ENCODE peak calls at places on chromosomes 7 and 10, in four cellular contexts. X, L, I and Q are unnamed samples.

GRCh38 chr7:50092579-50093411 is at the start of gene ZPBP:
- DNase-seq in X (peak), L (peak), I (no peak), Q (no peak)

GRCh38 chr10:29692121-29692539 is 57.4 kb upstream of the SVIL start:
- DNase-seq in X (no peak), L (peak), I (no peak), Q (peak)

GRCh38 chr7:134101716-134102115 is 25.4 kb upstream of the LRGUK start:
- DNase-seq in X (no peak), L (no peak), I (no peak), Q (no peak)

GRCh38 chr10:70063418-70064098 is 10.9 kb downstream of the MACROH2A2 start:
- DNase-seq in X (no peak), L (no peak), I (no peak), Q (no peak)

GRCh38 chr10:132274581-132274980 is 33.2 kb downstream of the STK32C start:
- DNase-seq in X (no peak), L (no peak), I (no peak), Q (no peak)

GRCh38 chr7:36280840-36281812 is 108.5 kb upstream of the ANLN start:
- DNase-seq in X (peak), L (peak), I (peak), Q (peak)

GRCh38 chr7:35253680-35254495 is at the start of gene TBX20:
- DNase-seq in X (peak), L (peak), I (no peak), Q (no peak)

GRCh38 chr7:133682364-133683181 is 429.7 kb downstream of the EXOC4 start:
- DNase-seq in X (no peak), L (no peak), I (no peak), Q (no peak)

GRCh38 chr7:66206116-66206908 is 1.2 kb downstream of the TPST1 start:
- DNase-seq in X (no peak), L (no peak), I (no peak), Q (no peak)

GRCh38 chr10:102470579-102471546 is 19.5 kb upstream of the C10orf95 start:
- DNase-seq in X (no peak), L (no peak), I (no peak), Q (no peak)

GRCh38 chr10:48206470-48207250 is 67.8 kb downstream of the FRMPD2 start:
- DNase-seq in X (no peak), L (no peak), I (peak), Q (no peak)

GRCh38 chr7:97731736-97732370 is at the start of gene TAC1:
- DNase-seq in X (no peak), L (no peak), I (no peak), Q (no peak)

GRCh38 chr10:68542046-68542445 is 14.7 kb upstream of the SLC25A16 start:
- DNase-seq in X (no peak), L (peak), I (no peak), Q (peak)

GRCh38 chr7:45402480-45403218 is 171.5 kb upstream of the ADCY1 start:
- DNase-seq in X (peak), L (peak), I (no peak), Q (no peak)

GRCh38 chr7:116542618-116543017 is 17.8 kb downstream of the CAV1 start:
- DNase-seq in X (no peak), L (peak), I (no peak), Q (no peak)

GRCh38 chr7:21146642-21147423 is 281.1 kb upstream of the SP4 start:
- DNase-seq in X (no peak), L (no peak), I (no peak), Q (no peak)

GRCh38 chr10:98361131-98361633 is 53.8 kb downstream of the PYROXD2 start:
- DNase-seq in X (peak), L (peak), I (peak), Q (peak)

GRCh38 chr7:139043823-139044812 is 8.3 kb upstream of the ZC3HAV1L start:
- DNase-seq in X (no peak), L (peak), I (no peak), Q (no peak)

GRCh38 chr7:96026006-96026405 is 253.7 kb downstream of the DYNC1I1 start:
- DNase-seq in X (no peak), L (no peak), I (no peak), Q (no peak)

GRCh38 chr10:58385784-58386112 is 538 bp downstream of the TFAM start:
- DNase-seq in X (peak), L (peak), I (no peak), Q (peak)

GRCh38 chr10:77391605-77392235 is 245.9 kb downstream of the KCNMA1 start:
- DNase-seq in X (peak), L (peak), I (peak), Q (peak)

DNA sequence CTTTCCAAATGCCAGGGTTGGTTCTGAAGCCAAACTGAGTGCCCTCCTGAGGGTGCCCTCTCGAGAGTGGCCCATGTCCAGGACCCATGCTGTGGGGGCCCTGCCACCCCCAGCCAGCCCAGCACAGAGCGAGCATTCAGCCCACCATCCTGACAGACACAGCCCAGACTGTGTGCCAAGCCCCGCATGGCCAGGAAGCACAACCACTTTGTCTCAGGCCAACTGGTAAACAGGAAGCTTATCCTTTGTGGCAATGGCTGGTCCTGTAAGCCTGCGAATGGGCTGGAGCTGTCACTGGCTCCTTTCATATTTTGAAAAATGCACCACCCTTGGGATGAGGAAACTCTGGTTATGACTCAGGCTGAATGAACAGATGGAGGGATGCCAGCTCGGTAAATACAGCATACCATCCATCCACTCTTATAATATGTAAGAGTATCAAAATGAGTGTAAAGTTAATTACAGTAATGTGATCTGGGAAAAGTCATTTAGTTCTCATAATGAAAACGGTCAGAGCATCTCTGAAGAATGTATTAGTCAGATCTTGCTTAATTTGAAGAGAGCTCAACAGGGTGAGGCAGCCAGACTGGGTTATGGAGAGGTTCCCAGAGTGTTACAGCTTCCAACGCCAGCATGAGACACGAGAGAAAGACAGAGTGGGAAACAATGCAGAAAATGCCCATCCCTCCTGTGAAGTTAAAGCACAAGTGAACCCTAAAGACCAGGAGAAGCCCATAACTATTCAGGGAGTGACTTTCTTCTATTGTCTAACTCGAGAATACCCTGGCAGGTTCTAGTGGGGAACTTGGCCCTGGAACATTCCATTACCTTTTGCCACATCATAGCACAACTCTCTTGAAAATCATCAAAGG is 65.1 kb downstream of the STK17A start:
- DNase-seq in X (peak), L (peak), I (peak), Q (peak)
- TF ChIP-seq POLR2A in X (peak), L (peak), I (peak), Q (peak)

GRCh38 chr7:131107343-131108211 is 220.1 kb upstream of the MKLN1 start:
- DNase-seq in X (peak), L (peak), I (peak), Q (peak)
- TF ChIP-seq POLR2A in X (peak), L (peak), I (peak), Q (no peak)

DNA sequence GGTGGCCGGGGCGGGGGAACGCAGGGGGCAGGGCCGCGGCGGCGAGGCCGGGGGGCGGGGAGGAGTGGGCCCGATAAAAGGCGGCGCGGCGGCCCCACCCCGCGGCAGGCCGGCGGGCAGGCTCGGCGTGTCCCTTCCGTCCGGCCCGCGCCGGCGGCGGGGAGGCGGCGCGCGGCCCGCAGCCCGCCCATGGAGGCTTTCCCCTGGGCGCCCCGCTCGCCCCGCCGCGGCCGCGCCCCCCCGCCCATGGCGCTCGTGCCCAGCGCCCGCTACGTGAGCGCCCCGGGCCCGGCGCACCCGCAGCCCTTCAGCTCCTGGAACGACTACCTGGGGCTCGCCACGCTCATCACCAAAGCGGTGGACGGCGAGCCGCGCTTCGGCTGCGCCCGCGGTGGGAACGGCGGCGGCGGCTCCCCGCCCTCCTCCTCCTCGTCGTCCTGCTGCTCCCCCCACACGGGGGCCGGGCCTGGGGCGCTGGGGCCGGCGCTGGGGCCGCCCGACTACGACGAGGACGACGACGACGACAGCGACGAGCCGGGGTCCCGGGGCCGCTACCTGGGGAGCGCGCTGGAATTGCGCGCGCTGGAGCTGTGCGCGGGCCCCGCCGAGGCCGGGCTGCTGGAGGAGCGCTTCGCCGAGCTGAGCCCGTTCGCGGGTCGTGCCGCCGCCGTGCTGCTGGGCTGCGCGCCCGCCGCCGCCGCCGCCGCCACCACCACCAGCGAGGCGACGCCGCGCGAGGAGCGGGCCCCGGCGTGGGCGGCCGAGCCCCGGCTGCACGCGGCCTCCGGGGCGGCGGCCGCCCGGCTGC is at the start of gene NANOS1:
- DNase-seq in X (no peak), L (peak), I (no peak), Q (peak)
- TF ChIP-seq POLR2A in X (no peak), L (peak), I (peak), Q (peak)

GRCh38 chr7:150322114-150322832 is 882 bp upstream of the LRRC61 start:
- DNase-seq in X (peak), L (no peak), I (peak), Q (no peak)
- TF ChIP-seq POLR2A in X (no peak), L (no peak), I (peak), Q (no peak)

GRCh38 chr10:61900829-61901783 is at the start of gene ARID5B:
- DNase-seq in X (peak), L (peak), I (peak), Q (no peak)
- TF ChIP-seq POLR2A in X (peak), L (no peak), I (no peak), Q (peak)

DNA sequence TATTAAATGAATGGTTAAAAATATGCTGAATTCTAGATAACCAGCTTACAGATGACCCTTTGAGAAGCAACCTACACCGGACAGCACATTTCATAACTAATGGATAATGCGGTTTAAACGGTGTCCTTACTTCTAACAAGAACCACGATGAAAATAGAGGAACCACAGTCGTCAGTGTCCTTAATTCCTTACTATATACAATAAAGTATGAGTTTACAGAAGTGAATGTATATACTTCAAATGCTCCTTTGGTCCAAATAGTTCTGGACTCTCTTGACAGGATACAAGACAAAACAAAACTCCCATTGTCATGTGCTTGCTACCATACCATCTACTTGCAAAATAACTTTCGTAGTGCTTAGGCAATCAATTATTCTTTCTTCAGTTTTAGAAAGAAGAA is 2.4 kb downstream of the NAMPT start:
- DNase-seq in X (no peak), L (no peak), I (no peak), Q (no peak)
- TF ChIP-seq POLR2A in X (no peak), L (peak), I (no peak), Q (no peak)

DNA sequence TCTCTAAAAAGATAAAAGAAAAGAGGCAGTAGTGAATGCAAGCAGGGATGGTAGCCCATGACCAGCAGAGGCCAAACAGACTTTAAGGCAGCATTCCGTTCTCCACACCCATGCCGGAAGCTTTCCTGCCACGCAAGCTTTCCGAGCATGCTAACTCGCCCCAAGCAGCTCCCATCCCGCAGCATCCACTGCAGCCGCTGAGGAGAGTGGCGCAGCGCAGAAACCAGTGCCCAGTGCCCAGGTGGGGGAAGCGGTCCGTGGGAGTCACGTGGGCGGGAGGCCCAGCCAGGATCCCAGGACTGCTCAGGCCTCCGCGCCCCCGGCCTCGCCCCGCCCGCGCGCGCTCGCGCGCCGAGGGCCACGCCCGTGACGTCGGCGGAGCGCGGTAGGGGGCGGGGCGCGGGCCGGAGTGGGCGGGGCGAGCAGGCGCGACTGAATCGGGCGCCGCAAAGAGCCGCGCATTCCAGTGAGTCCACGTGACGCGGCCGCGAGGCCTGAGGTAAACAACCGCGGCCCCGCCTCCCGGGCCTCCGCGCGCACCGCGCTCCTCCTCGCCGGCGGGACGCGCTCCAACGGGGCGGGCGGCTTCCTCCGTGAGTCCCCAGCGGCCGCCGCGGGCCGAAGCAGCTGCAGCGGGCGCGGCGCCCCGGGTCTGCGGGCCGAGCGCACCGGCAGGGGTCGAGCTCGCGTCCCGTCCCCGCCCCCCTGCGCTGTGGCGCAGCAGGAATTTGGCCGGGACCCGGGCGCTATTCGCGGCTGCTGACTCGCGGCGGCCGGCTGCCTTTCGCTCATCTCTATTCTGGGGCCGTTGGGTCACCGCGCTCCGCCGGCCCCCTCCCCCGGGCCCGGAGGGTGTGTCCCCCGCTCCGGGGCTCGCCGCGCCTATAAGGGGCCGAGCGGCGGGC is at the start of gene OTUD1:
- DNase-seq in X (peak), L (peak), I (peak), Q (peak)
- TF ChIP-seq POLR2A in X (peak), L (peak), I (peak), Q (peak)